ENCODE peak calls at places on chromosomes 11 and 22, in nine cellular contexts. M is NCI-H1092 treated with DMSO at 0.1 percent for 48 hours, X is HTR-8/SVneo, S is choroid plexus epithelial cell, I is H1, W is fibroblast of the conjunctiva, Q is GM12865, O is WTC11, T is suprapubic skin. R is an unnamed sample.

GRCh38 chr11:19892387-19892786 is 179.8 kb downstream of the NAV2 start:
- DNase-seq in M (no peak), X (no peak), S (peak; percentile 31), I (no peak), W (no peak), Q (no peak), O (no peak), T (no peak), R (no peak)

GRCh38 chr11:35304393-35304790 is 115.0 kb downstream of the SLC1A2 start:
- DNase-seq in M (peak; percentile 4), X (no peak), S (peak; percentile 79), I (no peak), W (peak; percentile 55), Q (peak; percentile 26), O (no peak), T (no peak), R (no peak)

GRCh38 chr22:29824677-29825076 is 13.4 kb downstream of the ASCC2 start:
- DNase-seq in M (no peak), X (no peak), S (no peak), I (no peak), W (no peak), Q (no peak), O (no peak), T (peak; percentile 87), R (no peak)

GRCh38 chr11:1928038-1928890 is 8.8 kb downstream of the TNNT3 start:
- DNase-seq in M (no peak), X (no peak), S (no peak), I (no peak), W (no peak), Q (no peak), O (no peak), T (peak; percentile 63), R (no peak)

GRCh38 chr22:47299211-47299878 is 536.9 kb downstream of the TBC1D22A start:
- DNase-seq in M (no peak), X (no peak), S (no peak), I (no peak), W (no peak), Q (no peak), O (no peak), T (no peak), R (no peak)

GRCh38 chr11:107999759-108000455 is 8.8 kb upstream of the CUL5 start:
- DNase-seq in M (peak; percentile 64), X (peak; percentile 88), S (peak; percentile 78), I (peak; percentile 72), W (no peak), Q (peak; percentile 63), O (peak; percentile 80), T (no peak), R (no peak)

GRCh38 chr22:49704345-49705215 is 123.1 kb downstream of the BRD1 start:
- DNase-seq in M (no peak), X (no peak), S (no peak), I (peak; percentile 42), W (no peak), Q (no peak), O (no peak), T (no peak), R (no peak)

GRCh38 chr11:78069465-78069864 is 5.8 kb downstream of the THRSP start:
- DNase-seq in M (no peak), X (no peak), S (no peak), I (no peak), W (no peak), Q (no peak), O (no peak), T (no peak), R (no peak)

GRCh38 chr11:132559371-132560036 is 972.8 kb downstream of the OPCML start:
- DNase-seq in M (no peak), X (no peak), S (peak; percentile 31), I (no peak), W (no peak), Q (no peak), O (no peak), T (no peak), R (no peak)

GRCh38 chr11:15291885-15292284 is 177.2 kb downstream of the INSC start:
- DNase-seq in M (peak; percentile 20), X (no peak), S (no peak), I (no peak), W (no peak), Q (no peak), O (no peak), T (no peak), R (peak; percentile 3)

GRCh38 chr11:94746721-94747120 is 21.4 kb upstream of the AMOTL1 start:
- DNase-seq in M (no peak), X (no peak), S (no peak), I (no peak), W (no peak), Q (no peak), O (no peak), T (no peak), R (no peak)

R was measured in cerebellum.